ENCODE peak calls at places on chromosomes 2 and 18, in four cellular contexts. T, J, D and I are unnamed samples.

GRCh38 chr2:201275069-201275468 is 14.7 kb downstream of the CASP8 start:
- DNase-seq in T (no peak), D (no peak), J (no peak), I (no peak)

GRCh38 chr2:180705122-180705521 is 275.3 kb upstream of the UBE2E3 start:
- DNase-seq in D (no peak), J (no peak), T (no peak), I (no peak)

GRCh38 chr2:70472256-70472905 is 81.2 kb downstream of the TGFA start:
- DNase-seq in T (no peak), J (no peak), D (no peak), I (no peak)

GRCh38 chr18:79580481-79581171 is 99.0 kb upstream of the CTDP1 start:
- DNase-seq in T (no peak), J (no peak), D (no peak), I (no peak)

GRCh38 chr2:207163053-207163814 is 2.5 kb downstream of the KLF7 start:
- DNase-seq in D (peak), J (no peak), T (no peak), I (no peak)

GRCh38 chr18:50659091-50660003 is 99.5 kb downstream of the MAPK4 start:
- DNase-seq in T (no peak), J (no peak), D (peak), I (no peak)

GRCh38 chr2:14427982-14428567 is 204.4 kb upstream of the LRATD1 start:
- DNase-seq in T (no peak), D (no peak), J (no peak), I (no peak)

GRCh38 chr2:8575810-8576423 is 105.9 kb upstream of the ID2 start:
- DNase-seq in D (no peak), T (no peak), J (no peak), I (no peak)

GRCh38 chr2:46119453-46119852 is 177.8 kb upstream of the EPAS1 start:
- DNase-seq in T (no peak), D (peak), J (no peak), I (no peak)

GRCh38 chr2:75221872-75222271 is 22.6 kb upstream of the TACR1 start:
- DNase-seq in T (no peak), D (no peak), J (no peak), I (no peak)

GRCh38 chr2:56015631-56016251 is 92.2 kb upstream of the EFEMP1 start:
- DNase-seq in T (peak), J (no peak), D (no peak), I (no peak)

GRCh38 chr18:12574494-12575185 is 83.3 kb downstream of the SPIRE1 start:
- DNase-seq in T (no peak), J (no peak), D (no peak), I (no peak)

GRCh38 chr2:15548974-15549373 is 12.2 kb downstream of the NBAS start:
- DNase-seq in T (no peak), J (no peak), D (no peak), I (no peak)

GRCh38 chr2:97646977-97647376 is 1.1 kb downstream of the COX5B start:
- DNase-seq in T (no peak), J (no peak), D (no peak), I (no peak)

DNA sequence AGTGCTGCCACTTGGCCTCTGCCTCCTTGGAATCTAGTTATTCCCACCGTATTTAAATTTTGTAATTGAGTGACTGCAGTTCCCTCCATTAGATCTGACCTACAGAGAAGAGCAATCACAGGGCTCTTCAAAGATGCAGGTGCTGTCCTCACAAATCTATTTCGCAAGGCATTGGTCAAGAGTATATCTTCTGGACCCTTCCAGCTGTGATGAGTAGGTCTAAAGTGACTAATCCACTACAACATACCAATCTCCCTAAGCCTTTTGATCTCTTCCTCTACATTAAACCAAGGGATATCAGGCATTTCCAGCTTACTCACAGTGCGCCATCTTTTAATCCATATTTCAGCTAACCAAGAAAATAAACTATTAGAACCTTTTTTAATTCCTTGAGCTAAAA is 65.1 kb upstream of the COL3A1 start:
- DNase-seq in T (no peak), J (no peak), D (no peak), I (no peak)
- TF ChIP-seq NR2C2 in T (no peak), J (no peak), D (no peak), I (no peak)

GRCh38 chr2:1736997-1737480 is 7.3 kb downstream of the PXDN start:
- DNase-seq in T (no peak), D (no peak), J (no peak), I (no peak)
- TF ChIP-seq NR2C2 in T (no peak), D (no peak), J (no peak), I (no peak)

GRCh38 chr2:210199186-210199765 is 26.0 kb downstream of the ACADL start:
- DNase-seq in J (no peak), D (peak), T (no peak), I (peak)
- TF ChIP-seq NR2C2 in J (no peak), D (no peak), T (no peak), I (no peak)

GRCh38 chr2:155393406-155393805 is 694.9 kb downstream of the KCNJ3 start:
- DNase-seq in J (no peak), T (no peak), D (no peak), I (no peak)
- TF ChIP-seq NR2C2 in J (no peak), T (no peak), D (no peak), I (no peak)

DNA sequence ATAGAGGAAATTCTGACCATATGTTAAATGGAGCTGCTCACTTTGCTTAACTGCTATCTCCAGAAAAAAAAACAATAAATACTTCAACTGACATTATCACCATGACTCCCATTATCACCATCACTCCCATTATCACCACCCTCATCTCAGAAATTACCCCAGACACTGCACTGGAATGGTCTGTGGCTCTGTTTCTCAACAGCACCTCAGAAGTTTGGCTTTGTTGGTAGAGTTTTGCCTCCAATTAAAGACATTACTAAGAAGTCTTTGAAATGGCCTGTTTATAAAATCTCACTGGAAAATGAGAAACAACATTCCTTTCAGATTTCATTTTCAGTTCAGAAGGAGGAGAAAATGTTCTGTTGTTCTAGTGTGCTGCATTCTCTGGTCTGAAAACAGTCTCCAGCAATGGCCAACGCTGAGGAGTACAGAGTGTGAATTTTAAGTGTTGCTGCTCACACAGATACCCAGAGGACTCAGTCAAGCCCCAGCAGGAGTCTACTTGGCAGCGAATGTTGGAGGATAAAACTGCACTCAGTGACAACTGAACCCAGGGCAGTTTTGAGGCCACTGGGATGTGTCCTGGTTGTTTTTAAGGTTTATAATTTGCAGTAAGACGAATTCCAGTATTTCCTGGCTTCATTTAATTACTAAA is 364.5 kb upstream of the CDH2 start:
- DNase-seq in T (no peak), J (no peak), D (no peak), I (no peak)
- TF ChIP-seq NR2C2 in T (no peak), J (no peak), D (no peak), I (no peak)

GRCh38 chr2:176493909-176494308 is 224.7 kb downstream of the MTX2 start:
- DNase-seq in T (no peak), D (no peak), J (no peak), I (no peak)

GRCh38 chr2:176496756-176497155 is 227.5 kb downstream of the MTX2 start:
- DNase-seq in T (no peak), D (no peak), J (no peak), I (no peak)

GRCh38 chr2:176493221-176493825 is 224.1 kb downstream of the MTX2 start:
- DNase-seq in T (no peak), D (no peak), J (no peak), I (no peak)

GRCh38 chr2:176492583-176492982 is 223.3 kb downstream of the MTX2 start:
- DNase-seq in J (no peak), T (no peak), D (no peak), I (no peak)

DNA sequence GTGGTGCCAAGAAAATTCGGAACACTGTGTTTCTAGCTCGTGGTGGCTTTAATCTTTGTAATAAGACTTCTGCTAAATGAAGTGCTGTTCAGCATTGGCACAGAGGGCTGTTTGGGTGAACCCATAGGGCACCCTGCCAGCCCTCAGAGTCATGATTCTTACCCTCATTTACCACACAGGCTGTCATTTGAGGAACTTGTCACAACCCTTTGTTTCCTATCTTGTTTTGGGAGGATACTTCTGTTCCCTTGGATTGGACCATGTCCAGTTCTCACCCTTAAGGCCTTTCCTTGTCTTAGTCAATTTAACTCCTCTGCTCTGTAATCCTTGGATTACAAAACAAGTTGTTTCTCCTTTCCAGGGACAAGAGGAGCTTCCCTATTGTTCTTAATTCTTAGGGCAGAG is 225.7 kb downstream of the MTX2 start:
- DNase-seq in T (no peak), J (no peak), D (no peak), I (no peak)
- TF ChIP-seq NR2C2 in T (no peak), J (no peak), D (no peak), I (no peak)

GRCh38 chr2:204313256-204313655 is 232.0 kb upstream of the PARD3B start:
- DNase-seq in D (no peak), J (no peak), T (no peak), I (no peak)
- TF ChIP-seq NR2C2 in D (no peak), J (no peak), T (no peak), I (no peak)

DNA sequence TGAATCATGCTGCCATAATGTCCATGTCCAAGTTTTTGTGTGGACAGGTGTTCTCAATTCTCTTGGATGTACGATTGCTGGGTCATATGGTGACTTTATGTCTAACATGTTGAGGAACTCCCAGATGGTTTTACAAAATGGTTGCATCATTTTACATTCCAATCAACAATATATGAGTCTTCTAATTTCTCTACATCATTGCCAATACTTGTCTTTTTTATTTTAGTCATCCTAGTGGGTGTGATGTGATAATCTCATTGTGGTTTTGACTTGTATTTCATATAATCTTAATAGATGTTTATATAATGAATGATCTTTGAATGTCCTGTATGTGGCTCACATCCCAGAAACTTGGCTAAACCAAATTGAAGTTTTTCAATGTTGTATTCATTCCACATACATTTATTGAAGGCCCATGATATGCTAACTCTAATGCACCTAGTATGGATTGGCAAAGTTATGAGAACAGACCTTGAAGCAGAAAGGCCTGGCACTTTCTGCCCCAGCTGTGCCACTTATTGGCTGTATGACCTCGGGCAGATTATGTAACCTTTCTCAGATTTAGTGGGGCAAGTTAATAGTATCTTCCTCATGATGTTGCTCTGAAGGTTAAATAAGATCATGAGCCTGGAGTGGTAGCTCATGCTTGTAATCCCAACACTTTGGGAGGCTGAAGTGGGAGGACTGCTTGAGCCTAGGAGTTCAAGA is 205.4 kb downstream of the RAB3GAP1 start:
- DNase-seq in T (no peak), J (no peak), D (no peak), I (no peak)
- TF ChIP-seq NR2C2 in T (no peak), J (no peak), D (no peak), I (no peak)